ENCODE peak calls at places on chromosomes 7 and 10, in ten cellular contexts. O is heart left ventricle, X is cardiac muscle cell, E is pancreas, V is K562, R is BE2C, M is endodermal cell, I is lung, J is thoracic aorta, P is stomach. Q is an unnamed sample.

GRCh38 chr10:95440756-95441546 is 120.2 kb downstream of the SORBS1 start:
- DNase-seq in O (no peak), X (no peak), E (no peak), V (no peak), R (no peak), M (no peak), I (no peak), J (no peak), P (no peak), Q (no peak)

GRCh38 chr7:158043461-158044155 is 544.0 kb downstream of the PTPRN2 start:
- DNase-seq in O (peak; percentile 5), X (no peak), E (no peak), V (no peak), R (no peak), M (no peak), I (peak; percentile 48), J (no peak), P (peak; percentile 61), Q (no peak)

GRCh38 chr10:78715435-78715834 is 353.3 kb upstream of the ZMIZ1 start:
- DNase-seq in O (no peak), X (no peak), E (no peak), V (no peak), R (no peak), M (no peak), I (no peak), J (no peak), P (no peak), Q (no peak)

GRCh38 chr10:110138197-110138812 is 69.1 kb upstream of the MXI1 start:
- DNase-seq in O (no peak), X (peak; percentile 78), E (no peak), V (peak; percentile 69), R (no peak), M (no peak), I (no peak), J (no peak), P (no peak), Q (peak; percentile 65)

GRCh38 chr10:115844592-115844991 is 428.4 kb downstream of the GFRA1 start:
- DNase-seq in O (peak; percentile 41), X (peak; percentile 34), E (no peak), V (no peak), R (peak; percentile 5), M (no peak), I (no peak), J (no peak), P (no peak), Q (no peak)

GRCh38 chr7:29496355-29497020 is 67.1 kb upstream of the PRR15 start:
- DNase-seq in O (no peak), X (no peak), E (no peak), V (no peak), R (no peak), M (no peak), I (no peak), J (no peak), P (no peak), Q (no peak)

GRCh38 chr10:1712314-1712713 is 25.0 kb downstream of the ADARB2 start:
- DNase-seq in O (no peak), X (no peak), E (no peak), V (no peak), R (no peak), M (no peak), I (no peak), J (no peak), P (no peak), Q (no peak)

GRCh38 chr7:105055621-105056020 is 41.6 kb downstream of the KMT2E start:
- DNase-seq in O (no peak), X (no peak), E (no peak), V (no peak), R (no peak), M (no peak), I (no peak), J (no peak), P (no peak), Q (no peak)

GRCh38 chr10:47372726-47373125 is 11.4 kb downstream of the ZNF488 start:
- DNase-seq in O (peak; percentile 4), X (no peak), E (no peak), V (no peak), R (no peak), M (peak; percentile 31), I (peak; percentile 28), J (no peak), P (peak; percentile 14), Q (no peak)

GRCh38 chr7:135790371-135790977 is 41.9 kb upstream of the FAM180A start:
- DNase-seq in O (no peak), X (no peak), E (no peak), V (no peak), R (no peak), M (no peak), I (no peak), J (no peak), P (no peak), Q (no peak)

GRCh38 chr7:24701232-24701898 is 55.9 kb downstream of the GSDME start:
- DNase-seq in O (no peak), X (peak; percentile 28), E (no peak), V (no peak), R (no peak), M (no peak), I (no peak), J (no peak), P (no peak), Q (peak; percentile 83)

GRCh38 chr7:5222861-5223411 is 32.9 kb downstream of the WIPI2 start:
- DNase-seq in O (no peak), X (no peak), E (no peak), V (no peak), R (no peak), M (no peak), I (peak; percentile 69), J (no peak), P (peak; percentile 51), Q (no peak)

GRCh38 chr7:26880852-26881251 is 16.5 kb upstream of the SKAP2 start:
- DNase-seq in O (no peak), X (no peak), E (no peak), V (no peak), R (no peak), M (no peak), I (no peak), J (no peak), P (no peak), Q (no peak)

GRCh38 chr10:16943301-16944080 is 126.3 kb upstream of the RSU1 start:
- DNase-seq in O (no peak), X (no peak), E (no peak), V (no peak), R (no peak), M (no peak), I (no peak), J (no peak), P (no peak), Q (no peak)
- TF ChIP-seq CTCF in O (no peak), X (no peak), E (no peak), V (no peak), R (no peak), M (no peak), I (no peak), J (no peak), P (no peak), Q (no peak)

GRCh38 chr7:99331002-99331401 is 5.3 kb downstream of the ARPC1A start:
- DNase-seq in O (no peak), X (no peak), E (no peak), V (no peak), R (no peak), M (no peak), I (no peak), J (no peak), P (no peak), Q (no peak)
- H3K36me3 ChIP-seq in O (peaks cover 31% of the 10 kb centered on the region), X (peaks cover 18% of the 10 kb centered on the region), E (no peaks in the 10 kb centered on the region), V (peaks cover 43% of the 10 kb centered on the region), R (peaks cover 32% of the 10 kb centered on the region), M (peaks cover 36% of the 10 kb centered on the region), I (peaks cover 8% of the 10 kb centered on the region), J (peaks cover 10% of the 10 kb centered on the region), P (peaks cover 32% of the 10 kb centered on the region), Q (peaks cover 2% of the 10 kb centered on the region)

GRCh38 chr10:36164556-36165504 is 522.7 kb upstream of the FZD8 start:
- DNase-seq in O (no peak), X (peak; percentile 59), E (no peak), V (no peak), R (no peak), M (no peak), I (no peak), J (no peak), P (no peak), Q (no peak)
- H3K4me3 ChIP-seq in O (no peak overlapping the region), X (no peak overlapping the region), E (no peak overlapping the region), V (no peak overlapping the region), R (no peak overlapping the region), M (no peak overlapping the region), I (no peak overlapping the region), J (no peak overlapping the region), P (no peak overlapping the region), Q (no peak overlapping the region)

DNA sequence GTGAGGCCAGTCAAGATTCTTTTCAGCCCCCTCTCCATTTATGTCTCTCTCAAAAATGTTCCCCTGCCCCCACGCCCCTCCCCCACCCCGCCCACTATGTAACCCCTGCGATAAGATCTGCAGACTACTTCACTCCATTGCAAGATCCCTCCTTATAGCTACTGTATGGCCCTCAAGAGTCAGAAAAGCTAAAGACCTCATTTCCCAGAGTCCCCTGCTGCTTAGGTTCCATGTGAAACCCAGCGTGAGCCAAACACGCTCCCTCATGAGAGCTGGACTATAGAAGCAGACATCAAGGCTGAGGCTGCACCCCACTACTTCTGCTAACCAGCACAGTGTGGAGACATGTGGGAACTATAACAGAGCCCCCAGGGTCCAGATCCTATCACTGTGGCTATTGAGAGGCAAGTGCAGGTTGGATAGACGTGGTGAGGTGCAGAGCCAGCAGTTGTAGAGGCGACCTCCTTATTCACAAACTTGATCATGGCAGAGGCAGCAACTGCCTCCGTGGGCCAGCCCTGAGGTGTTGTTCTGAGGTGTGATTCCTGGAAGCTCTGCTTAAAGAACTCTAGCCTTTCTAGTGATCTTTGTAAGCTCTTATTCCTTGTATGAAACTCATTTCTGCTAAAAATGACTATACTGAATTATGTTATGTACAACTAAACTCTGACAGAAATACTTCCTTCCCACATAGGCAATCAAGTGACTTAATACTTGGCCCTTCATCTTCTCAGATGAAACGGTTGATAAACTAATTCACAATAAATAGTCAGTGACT is 117.0 kb upstream of the ARID5B start:
- DNase-seq in O (no peak), X (no peak), E (no peak), V (peak; percentile 54), R (no peak), M (no peak), I (no peak), J (no peak), P (no peak), Q (no peak)
- TF ChIP-seq CTCF in O (no peak), X (no peak), E (no peak), V (no peak), R (no peak), M (no peak), I (no peak), J (no peak), P (no peak), Q (no peak)

Q was measured in bronchial epithelial cell.